ENCODE peak calls at places on chromosomes 4 and X, in ten cellular contexts. Y is cardiac fibroblast, Z is mucosa of descending colon, V is lower lobe of right lung, E is astrocyte of the spinal cord, H is fibroblast of lung, M is fibroblast of pulmonary artery, R is colonic mucosa, B is stomach, C is H1. S is an unnamed sample.

GRCh38 chr4:181503800-181504364 is 739.3 kb upstream of the TENM3 start:
- DNase-seq in Y (no peak), Z (no peak), V (no peak), E (no peak), H (no peak), M (no peak), R (no peak), B (no peak), C (no peak), S (no peak)

GRCh38 chr4:100517864-100518341 is at the start of gene EMCN:
- DNase-seq in Y (peak), Z (no peak), V (no peak), E (peak), H (no peak), M (peak), R (no peak), B (no peak), C (no peak), S (no peak)

GRCh38 chrX:118872102-118872566 is 48.5 kb downstream of the ZCCHC12 start:
- DNase-seq in Y (no peak), Z (peak), V (no peak), E (no peak), H (no peak), M (no peak), R (peak), B (peak), C (no peak), S (peak)

GRCh38 chr4:15469402-15470148 is at the start of gene CC2D2A:
- DNase-seq in Y (peak), Z (peak), V (no peak), E (peak), H (peak), M (peak), R (no peak), B (no peak), C (no peak), S (peak)

GRCh38 chr4:19195696-19196095 is 1056.0 kb upstream of the SLIT2 start:
- DNase-seq in Y (no peak), Z (no peak), V (no peak), E (no peak), H (no peak), M (no peak), R (no peak), B (no peak), C (peak), S (no peak)

GRCh38 chr4:9938933-9939332 is 82.4 kb downstream of the SLC2A9 start:
- DNase-seq in Y (no peak), Z (no peak), V (no peak), E (no peak), H (no peak), M (no peak), R (no peak), B (no peak), C (no peak), S (no peak)

GRCh38 chr4:173092003-173092402 is 76.6 kb upstream of the GALNT7 start:
- DNase-seq in Y (no peak), Z (no peak), V (no peak), E (no peak), H (no peak), M (no peak), R (no peak), B (no peak), C (no peak), S (no peak)

GRCh38 chr4:38166082-38166481 is 205.9 kb downstream of the PTTG2 start:
- DNase-seq in Y (no peak), Z (no peak), V (no peak), E (no peak), H (no peak), M (no peak), R (no peak), B (no peak), C (no peak), S (no peak)

GRCh38 chr4:168585168-168586091 is 88.6 kb downstream of the PALLD start:
- DNase-seq in Y (peak), Z (peak), V (peak), E (peak), H (peak), M (peak), R (peak), B (peak), C (peak), S (peak)

GRCh38 chr4:174873931-174874330 is 44.2 kb upstream of the ADAM29 start:
- DNase-seq in Y (no peak), Z (no peak), V (no peak), E (peak), H (no peak), M (no peak), R (no peak), B (no peak), C (no peak), S (no peak)

GRCh38 chr4:182604161-182604591 is 313.0 kb downstream of the DCTD start:
- DNase-seq in Y (peak), Z (no peak), V (no peak), E (peak), H (peak), M (peak), R (no peak), B (no peak), C (no peak), S (no peak)

GRCh38 chrX:44913656-44914531 is 40.9 kb downstream of the KDM6A start:
- DNase-seq in Y (no peak), Z (no peak), V (no peak), E (no peak), H (no peak), M (no peak), R (no peak), B (no peak), C (no peak), S (no peak)

GRCh38 chrX:17591741-17592110 is 145.6 kb upstream of the SCML1 start:
- DNase-seq in Y (peak), Z (no peak), V (no peak), E (peak), H (peak), M (peak), R (no peak), B (no peak), C (no peak), S (no peak)

GRCh38 chr4:15428611-15429010 is 778 bp downstream of the C1QTNF7 start:
- DNase-seq in Y (no peak), Z (no peak), V (no peak), E (no peak), H (no peak), M (no peak), R (no peak), B (no peak), C (no peak), S (no peak)

GRCh38 chr4:162162672-162163071 is 1.1 kb downstream of the FSTL5 start:
- DNase-seq in Y (no peak), Z (no peak), V (no peak), E (no peak), H (no peak), M (no peak), R (no peak), B (no peak), C (no peak), S (no peak)

GRCh38 chr4:53702334-53703266 is 111.3 kb upstream of the LNX1 start:
- DNase-seq in Y (peak), Z (peak), V (peak), E (peak), H (peak), M (peak), R (peak), B (peak), C (no peak), S (peak)

GRCh38 chr4:761739-762138 is 56.1 kb downstream of the PCGF3 start:
- DNase-seq in Y (no peak), Z (no peak), V (peak), E (no peak), H (no peak), M (no peak), R (no peak), B (no peak), C (no peak), S (no peak)

DNA sequence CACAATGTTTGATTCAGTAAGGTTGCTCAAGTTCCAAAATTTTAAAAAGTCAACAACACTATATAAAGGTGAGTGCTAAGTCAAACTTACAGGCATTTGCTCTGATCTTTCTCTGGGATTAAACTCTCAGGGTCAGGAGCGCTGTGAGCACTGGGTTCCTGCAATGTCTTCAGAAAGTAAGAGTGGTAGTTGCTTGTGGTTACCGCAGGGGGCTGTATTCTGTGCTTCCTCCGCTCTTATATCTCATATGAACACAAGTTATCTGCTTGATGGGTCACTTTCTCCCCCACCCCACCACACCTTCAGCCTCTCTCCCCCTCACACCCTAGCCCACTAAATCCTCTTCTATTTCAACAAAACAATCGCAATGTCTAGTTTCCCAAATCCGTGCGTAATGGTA is 116.4 kb upstream of the IGSF1 start:
- DNase-seq in Y (no peak), Z (no peak), V (no peak), E (no peak), H (no peak), M (no peak), R (no peak), B (no peak), C (no peak), S (no peak)
- TF ChIP-seq CTCF in Y (no peak), Z (no peak), V (no peak), E (no peak), H (no peak), M (no peak), R (no peak), B (no peak), C (no peak), S (no peak)

DNA sequence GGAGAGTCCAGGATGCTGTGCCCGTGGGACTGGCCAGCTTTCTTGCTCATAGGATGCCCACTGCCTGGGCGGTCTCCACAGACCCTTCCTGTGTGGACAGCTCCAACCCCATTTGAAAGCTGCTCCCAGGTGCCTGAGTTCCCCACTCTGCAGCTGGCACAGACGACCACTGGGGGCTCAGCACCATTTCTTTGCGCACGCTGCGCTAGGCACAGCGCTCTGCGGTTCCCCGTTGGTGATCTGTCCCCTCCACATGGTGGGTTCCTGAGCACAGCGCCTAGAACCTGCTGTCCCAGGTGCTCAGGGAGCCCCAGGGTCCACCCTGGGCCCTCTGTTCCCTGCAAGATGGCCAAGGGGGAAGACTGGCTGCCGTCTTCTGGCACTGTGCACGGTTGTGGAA is 45.4 kb upstream of the AFAP1 start:
- DNase-seq in Y (no peak), Z (no peak), V (no peak), E (no peak), H (no peak), M (no peak), R (no peak), B (no peak), C (no peak), S (no peak)
- H3K4me3 ChIP-seq in Y (no peak), Z (no peak), V (no peak), E (no peak), H (no peak), M (no peak), R (no peak), B (no peak), C (no peak), S (no peak)

DNA sequence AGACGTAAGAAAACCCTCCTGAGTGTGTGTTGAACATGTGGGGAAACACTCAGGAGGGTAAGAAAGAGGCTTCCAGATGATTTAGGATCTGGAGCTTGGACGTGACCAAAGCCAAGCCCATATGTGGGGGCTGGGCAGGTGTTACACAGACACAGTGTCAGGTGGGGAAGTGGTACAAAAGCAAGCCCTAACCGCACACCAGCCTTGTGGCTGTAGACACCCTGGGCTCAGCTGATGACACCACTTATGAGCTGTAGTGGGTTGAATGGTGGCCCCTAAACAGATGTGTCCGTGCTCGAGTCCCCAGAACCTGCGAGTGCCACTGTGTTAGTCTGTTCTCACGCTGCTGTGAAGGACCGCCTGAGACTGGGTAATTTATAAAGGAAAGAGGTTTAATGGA is 25.0 kb upstream of the NSG1 start:
- DNase-seq in Y (no peak), Z (no peak), V (no peak), E (no peak), H (no peak), M (no peak), R (no peak), B (no peak), C (no peak), S (no peak)
- TF ChIP-seq CTCF in Y (no peak), Z (no peak), V (no peak), E (no peak), H (no peak), M (no peak), R (no peak), B (no peak), C (no peak), S (no peak)

DNA sequence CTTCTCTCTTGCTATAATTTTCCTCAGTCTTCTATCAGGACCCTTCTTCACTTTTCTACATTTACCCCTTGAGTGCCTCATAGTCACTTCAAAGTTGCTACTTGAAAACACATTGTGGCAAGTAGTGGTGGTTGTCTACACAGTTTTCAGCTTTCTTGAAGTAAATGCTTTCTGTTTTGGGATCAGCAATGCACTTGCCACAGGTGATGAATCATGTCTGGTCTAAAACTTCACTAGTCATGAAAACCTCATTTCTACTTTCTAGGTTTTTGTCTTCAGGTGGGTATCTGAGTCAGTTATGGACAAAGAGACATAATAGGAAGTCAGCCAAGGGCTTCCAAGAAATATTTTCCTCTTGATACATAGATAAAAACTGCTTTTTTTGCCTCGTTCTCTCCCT is 359.2 kb downstream of the CCSER1 start:
- DNase-seq in Y (no peak), Z (no peak), V (no peak), E (no peak), H (no peak), M (no peak), R (no peak), B (no peak), C (no peak), S (no peak)
- H3K4me3 ChIP-seq in Y (no peak), Z (no peak), V (no peak), E (no peak), H (no peak), M (no peak), R (no peak), B (no peak), C (no peak), S (no peak)

GRCh38 chr4:88284378-88285234 is at the start of gene PPM1K:
- DNase-seq in Y (peak), Z (peak), V (peak), E (peak), H (peak), M (peak), R (peak), B (peak), C (peak), S (peak)
- TF ChIP-seq CTCF in Y (no peak), Z (peak), V (peak), E (no peak), H (no peak), M (no peak), R (no peak), B (no peak), C (no peak), S (peak)

GRCh38 chr4:24913099-24913445 is 230 bp upstream of the CCDC149 start:
- DNase-seq in Y (peak), Z (peak), V (no peak), E (no peak), H (peak), M (peak), R (no peak), B (no peak), C (no peak), S (no peak)
- H3K4me3 ChIP-seq in Y (peak), Z (no peak), V (peak), E (peak), H (peak), M (peak), R (peak), B (peak), C (peak), S (peak)

DNA sequence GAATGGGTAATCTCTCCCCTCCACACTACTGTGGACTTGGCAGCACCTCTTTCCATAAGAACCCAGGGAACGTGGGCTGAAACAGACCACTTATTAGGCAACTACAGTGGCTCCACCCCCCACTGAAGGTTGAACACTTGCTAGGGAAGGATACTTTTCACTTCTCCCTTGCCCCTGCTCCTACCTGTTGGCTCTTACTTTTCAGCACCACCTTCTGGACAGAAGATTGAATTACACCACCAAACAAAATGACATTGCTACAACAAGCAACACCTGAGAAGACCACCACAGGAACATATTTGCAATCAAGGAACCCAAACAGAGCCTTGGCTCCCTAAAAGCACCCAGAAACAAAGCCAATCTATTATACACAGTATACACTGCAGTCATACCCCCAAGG is 132.1 kb upstream of the CXCL13 start:
- DNase-seq in Y (peak), Z (peak), V (no peak), E (no peak), H (peak), M (peak), R (no peak), B (no peak), C (no peak), S (no peak)
- TF ChIP-seq CTCF in Y (peak), Z (no peak), V (peak), E (peak), H (peak), M (peak), R (peak), B (no peak), C (peak), S (no peak)